ENCODE peak calls at places on chromosomes 12 and 14, in seven cellular contexts. D is IMR-90, I is H1, U is H9, C is mesendoderm, P is neuronal stem cell, V is mesenchymal stem cell. Q is an unnamed sample.

GRCh38 chr14:103518416-103519042 is 4.1 kb downstream of the CKB start:
- DNase-seq in V (peak; percentile 50), P (no peak), I (no peak), U (peak; percentile 84), C (peak; percentile 62), D (peak; percentile 29), Q (peak; percentile 52)

GRCh38 chr12:65282840-65283239 is 4.4 kb downstream of the MSRB3 start:
- DNase-seq in V (peak; percentile 8), P (no peak), U (no peak), D (no peak), C (no peak), I (no peak), Q (no peak)

GRCh38 chr12:1688086-1688710 is 2.7 kb upstream of the ADIPOR2 start:
- DNase-seq in I (no peak), V (no peak), U (no peak), D (no peak), P (no peak), C (no peak), Q (peak; percentile 17)

GRCh38 chr12:90407841-90408240 is 547.1 kb downstream of the CCER1 start:
- DNase-seq in P (no peak), D (no peak), U (no peak), C (peak; percentile 46), V (no peak), I (no peak), Q (no peak)

GRCh38 chr14:26687438-26687837 is 89.6 kb upstream of the NOVA1 start:
- DNase-seq in D (no peak), V (no peak), P (no peak), U (no peak), C (no peak), I (no peak), Q (no peak)

GRCh38 chr12:93379432-93380308 is 1.9 kb downstream of the NUDT4 start:
- DNase-seq in C (peak; percentile 34), I (no peak), V (peak; percentile 39), U (no peak), D (peak; percentile 14), P (no peak), Q (no peak)

GRCh38 chr12:59087077-59087673 is 166.9 kb upstream of the LRIG3 start:
- DNase-seq in U (no peak), P (no peak), C (no peak), D (peak; percentile 39), I (no peak), V (peak; percentile 32), Q (no peak)

GRCh38 chr12:1355396-1355795 is 239.0 kb downstream of the FBXL14 start:
- DNase-seq in P (no peak), U (no peak), D (peak; percentile 15), V (peak; percentile 37), C (no peak), I (no peak), Q (no peak)

GRCh38 chr12:120961604-120962486 is 16.5 kb upstream of the HNF1A start:
- DNase-seq in I (no peak), P (no peak), V (no peak), C (no peak), D (no peak), U (peak; percentile 65), Q (no peak)

GRCh38 chr12:40013847-40014246 is 92.0 kb downstream of the SLC2A13 start:
- DNase-seq in P (no peak), I (no peak), V (peak; percentile 32), U (no peak), D (no peak), C (no peak), Q (no peak)

DNA sequence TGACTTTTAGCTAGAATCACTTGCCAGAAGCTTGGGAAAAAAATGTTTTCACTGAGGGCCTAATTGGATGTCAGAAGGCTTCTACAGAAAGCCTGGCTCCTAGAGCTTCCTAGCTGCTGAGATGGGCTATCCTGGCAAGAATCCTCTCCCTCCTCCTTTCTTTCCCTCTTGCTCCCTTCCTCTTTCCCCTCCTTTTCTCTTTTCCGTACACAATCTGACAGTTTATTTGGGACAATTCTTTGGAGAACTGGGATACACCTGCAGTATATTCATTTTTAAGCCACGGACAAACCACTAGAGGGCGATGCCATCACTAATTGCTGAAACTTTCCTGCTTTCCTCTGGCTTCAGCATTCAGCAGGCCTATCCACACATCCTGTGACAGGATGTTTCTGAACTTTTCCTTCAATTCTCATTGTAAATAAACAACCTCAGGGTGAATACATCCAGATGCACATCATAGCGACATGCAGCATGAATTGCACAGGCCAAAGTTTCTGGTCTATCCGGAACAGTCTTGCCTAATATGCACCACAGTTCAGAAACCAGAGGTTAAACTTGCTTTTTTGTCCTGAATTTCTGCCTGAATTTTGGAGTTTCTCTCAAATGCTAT is 142.9 kb downstream of the PAWR start:
- DNase-seq in U (peak; percentile 80), C (peak; percentile 90), V (peak; percentile 92), P (peak; percentile 48), D (peak; percentile 83), I (peak; percentile 46), Q (peak; percentile 81)
- H3K4me1 ChIP-seq in U (peaks cover 10% of the 10 kb centered on the region), C (peaks cover 10% of the 10 kb centered on the region), V (peaks cover 4% of the 10 kb centered on the region), P (peaks cover 2% of the 10 kb centered on the region), D (peaks cover 19% of the 10 kb centered on the region), I (peaks cover 21% of the 10 kb centered on the region), Q (peaks cover 18% of the 10 kb centered on the region)

GRCh38 chr14:68824207-68824516 is 31.3 kb upstream of the ZFP36L1 start:
- DNase-seq in V (no peak), P (no peak), I (no peak), C (no peak), U (no peak), D (no peak), Q (no peak)

GRCh38 chr14:68823434-68824206 is 30.8 kb upstream of the ZFP36L1 start:
- DNase-seq in I (no peak), C (no peak), V (no peak), D (no peak), P (no peak), U (no peak), Q (no peak)

GRCh38 chr14:68822964-68823363 is 30.1 kb upstream of the ZFP36L1 start:
- DNase-seq in U (no peak), C (no peak), I (no peak), P (no peak), D (no peak), V (no peak), Q (no peak)

GRCh38 chr14:68824517-68825347 is 31.9 kb upstream of the ZFP36L1 start:
- DNase-seq in V (peak; percentile 72), C (peak; percentile 91), U (peak; percentile 92), P (peak; percentile 66), I (peak; percentile 78), D (peak; percentile 62), Q (peak; percentile 90)

GRCh38 chr14:68825729-68826128 is 32.9 kb upstream of the ZFP36L1 start:
- DNase-seq in P (no peak), C (no peak), I (no peak), D (no peak), U (no peak), V (no peak), Q (no peak)
- H2BK120ac ChIP-seq in P (no peak overlapping the region), C (no peak overlapping the region), I (no peak overlapping the region), D (no peak overlapping the region), U (no peak overlapping the region), V (no peak overlapping the region), Q (no peak overlapping the region)

GRCh38 chr12:12726543-12727093 is 9.4 kb downstream of the CDKN1B start:
- DNase-seq in C (no peak), U (no peak), P (no peak), I (no peak), V (peak; percentile 89), D (peak; percentile 93), Q (peak; percentile 21)

GRCh38 chr12:12724421-12725085 is 7.4 kb downstream of the CDKN1B start:
- DNase-seq in P (no peak), C (peak; percentile 38), U (no peak), D (no peak), I (no peak), V (peak; percentile 46), Q (peak; percentile 42)

GRCh38 chr12:12723681-12724420 is 6.7 kb downstream of the CDKN1B start:
- DNase-seq in C (no peak), P (peak; percentile 41), V (peak; percentile 57), D (peak; percentile 25), U (peak; percentile 56), I (no peak), Q (peak; percentile 72)

GRCh38 chr12:12725086-12725955 is 8.2 kb downstream of the CDKN1B start:
- DNase-seq in I (no peak), V (peak; percentile 99), D (peak; percentile 100), U (peak; percentile 91), C (peak; percentile 98), P (peak; percentile 95), Q (peak; percentile 96)

GRCh38 chr12:12725956-12726542 is 8.9 kb downstream of the CDKN1B start:
- DNase-seq in P (no peak), U (no peak), D (no peak), C (no peak), V (no peak), I (no peak), Q (no peak)
- H3K4me1 ChIP-seq in P (peaks cover 15% of the 10 kb centered on the region), U (peaks cover 2% of the 10 kb centered on the region), D (no peaks in the 10 kb centered on the region), C (peaks cover 3% of the 10 kb centered on the region), V (peaks cover 9% of the 10 kb centered on the region), I (peaks cover 8% of the 10 kb centered on the region), Q (peaks cover 4% of the 10 kb centered on the region)

GRCh38 chr14:68230941-68231717 is 411.6 kb downstream of the RAD51B start:
- DNase-seq in C (peak; percentile 51), P (no peak), V (no peak), D (peak; percentile 79), U (no peak), I (no peak), Q (no peak)

GRCh38 chr14:68231832-68232642 is 412.5 kb downstream of the RAD51B start:
- DNase-seq in U (no peak), D (peak; percentile 62), I (no peak), V (peak; percentile 61), C (no peak), P (no peak), Q (no peak)

GRCh38 chr14:68233385-68233784 is 413.8 kb downstream of the RAD51B start:
- DNase-seq in P (no peak), I (no peak), C (no peak), D (no peak), V (no peak), U (no peak), Q (no peak)

GRCh38 chr14:68234101-68234905 is 414.7 kb downstream of the RAD51B start:
- DNase-seq in C (no peak), U (no peak), D (peak; percentile 55), I (no peak), V (no peak), P (no peak), Q (no peak)

DNA sequence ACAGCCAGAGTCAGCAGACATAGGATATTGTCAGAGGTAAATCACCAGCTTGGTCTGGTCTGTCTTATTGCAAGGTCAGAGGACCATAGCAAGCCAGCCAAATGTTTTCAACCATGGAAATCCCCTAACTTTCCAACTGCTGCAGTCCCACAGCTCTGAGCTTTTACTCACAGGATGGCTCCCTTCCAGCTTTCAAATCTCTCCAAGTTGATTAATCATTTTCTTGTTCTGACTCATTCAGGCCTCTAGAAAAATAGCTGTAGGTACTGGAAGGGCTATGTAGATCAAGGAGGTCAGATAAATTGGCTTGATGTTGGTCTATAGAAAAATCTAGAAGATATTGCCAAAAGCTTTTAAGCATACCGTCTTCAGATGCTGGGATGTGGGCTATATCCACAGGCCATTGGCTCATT is 413.1 kb downstream of the RAD51B start:
- DNase-seq in I (no peak), P (no peak), C (no peak), U (no peak), V (peak; percentile 100), D (peak; percentile 99), Q (peak; percentile 71)
- H2BK120ac ChIP-seq in I (peak overlapping the region; percentile 96), P (no peak overlapping the region), C (no peak overlapping the region), U (no peak overlapping the region), V (no peak overlapping the region), D (peak overlapping the region; percentile 80), Q (no peak overlapping the region)